ENCODE peak calls at places on chromosomes 6 and 20, in six cellular contexts. X is ureter; F is stimulated activated CD4-positive, alpha-beta T cell treated with anti-CD3 and anti-CD28 coated beads, TNF-alpha, amount 100 ng/mL, for 1 hour; O is activated T-helper 1 cell treated with anti-CD3 and anti-CD28 coated beads, Interleukin-12 subunit alpha, Interleukin-12 subunit beta, Interleukin-2, Interleukin-4 antibody, amounts not matched to agents 30 ng/mL and 10 ng/mL and 1 ng/mL, durations not matched to agents 14 hours and 24 hours and 36 hours; G is NCI-H1092 treated with DMSO at 0.1 percent for 48 hours; Q is substantia nigra. P is an unnamed sample.

GRCh38 chr6:157135691-157136090 is 187.6 kb downstream of the TMEM242 start:
- DNase-seq in X (no peak), Q (no peak), O (no peak), F (no peak), G (no peak), P (no peak)

GRCh38 chr20:52789716-52790115 is 182.4 kb upstream of the TSHZ2 start:
- DNase-seq in Q (no peak), X (no peak), G (peak), O (no peak), F (no peak), P (no peak)

GRCh38 chr6:136963259-136963658 is 41.2 kb downstream of the SLC35D3 start:
- DNase-seq in G (peak), X (no peak), O (no peak), Q (no peak), F (no peak), P (no peak)

GRCh38 chr6:106525111-106525884 is 104.0 kb downstream of the RTN4IP1 start:
- DNase-seq in G (no peak), X (no peak), Q (no peak), O (no peak), F (no peak), P (no peak)

GRCh38 chr6:51049983-51050877 is 231.6 kb downstream of the TFAP2B start:
- DNase-seq in Q (no peak), O (no peak), X (no peak), G (no peak), F (no peak), P (peak)

GRCh38 chr6:128117916-128118315 is 217.1 kb upstream of the THEMIS start:
- DNase-seq in X (no peak), F (no peak), G (no peak), O (no peak), Q (no peak), P (no peak)

GRCh38 chr6:125584468-125584939 is 164.9 kb upstream of the HEY2 start:
- DNase-seq in O (no peak), Q (peak), X (no peak), G (no peak), F (no peak), P (peak)

GRCh38 chr20:35648836-35649235 is 15.9 kb downstream of the CPNE1 start:
- DNase-seq in O (no peak), G (no peak), Q (no peak), X (no peak), F (no peak), P (no peak)

GRCh38 chr20:49207071-49207470 is 12.1 kb upstream of the DDX27 start:
- DNase-seq in Q (no peak), G (no peak), X (no peak), F (no peak), O (no peak), P (no peak)

GRCh38 chr20:25987073-25987927 is 290.6 kb upstream of the ZNF337 start:
- DNase-seq in F (peak), G (peak), O (peak), X (no peak), Q (peak), P (peak)

GRCh38 chr6:42451146-42451594 is 556 bp downstream of the TRERF1 start:
- DNase-seq in G (no peak), F (no peak), Q (no peak), O (no peak), X (no peak), P (peak)

GRCh38 chr20:8260837-8261241 is 128.8 kb downstream of the PLCB1 start:
- DNase-seq in X (no peak), Q (no peak), F (no peak), O (no peak), G (no peak), P (no peak)

GRCh38 chr6:162251257-162251656 is 476.3 kb downstream of the PRKN start:
- DNase-seq in X (no peak), Q (no peak), G (no peak), O (no peak), F (no peak), P (no peak)

GRCh38 chr20:1287306-1287705 is 21.2 kb downstream of the SNPH start:
- DNase-seq in F (no peak), X (no peak), Q (no peak), O (no peak), G (no peak), P (no peak)

GRCh38 chr20:10987651-10988383 is 314.0 kb upstream of the JAG1 start:
- DNase-seq in O (no peak), G (no peak), X (no peak), F (no peak), Q (no peak), P (no peak)

GRCh38 chr20:44173116-44173515 is 13.9 kb downstream of the JPH2 start:
- DNase-seq in X (no peak), F (no peak), Q (no peak), G (no peak), O (no peak), P (no peak)

GRCh38 chr6:43827898-43828297 is 57.9 kb downstream of the VEGFA start:
- DNase-seq in X (no peak), F (no peak), O (no peak), G (peak), Q (no peak), P (no peak)

GRCh38 chr6:353642-354614 is 37.6 kb upstream of the IRF4 start:
- DNase-seq in F (no peak), O (no peak), Q (no peak), X (no peak), G (no peak), P (no peak)

GRCh38 chr20:58818585-58819285 is 32.0 kb downstream of the GNAS-AS1 start:
- DNase-seq in X (no peak), F (no peak), G (no peak), Q (no peak), O (peak), P (peak)

GRCh38 chr20:62196286-62196685 is 13.5 kb downstream of the MTG2 start:
- DNase-seq in G (no peak), Q (no peak), F (no peak), X (no peak), O (no peak), P (no peak)

GRCh38 chr20:41848180-41848579 is 230.0 kb upstream of the CHD6 start:
- DNase-seq in O (no peak), X (no peak), Q (no peak), F (no peak), G (no peak), P (no peak)

GRCh38 chr6:20313960-20314530 is 87.6 kb upstream of the E2F3 start:
- DNase-seq in O (no peak), G (no peak), Q (no peak), X (no peak), F (no peak), P (peak)

GRCh38 chr6:163956571-163957407 is 542.3 kb downstream of the QKI start:
- DNase-seq in O (peak), Q (peak), G (peak), X (peak), F (peak), P (no peak)

GRCh38 chr6:142378138-142378875 is 76.5 kb downstream of the ADGRG6 start:
- DNase-seq in Q (no peak), G (no peak), X (no peak), O (no peak), F (no peak), P (peak)

GRCh38 chr6:11263185-11263817 is 30.8 kb upstream of the NEDD9 start:
- DNase-seq in G (no peak), F (no peak), O (no peak), X (peak), Q (no peak), P (no peak)

GRCh38 chr6:71349395-71349794 is 60.8 kb downstream of the OGFRL1 start:
- DNase-seq in G (peak), F (no peak), Q (no peak), X (no peak), O (no peak), P (peak)

GRCh38 chr6:43944908-43945777 is 175.1 kb downstream of the VEGFA start:
- DNase-seq in O (no peak), Q (no peak), X (peak), G (no peak), F (no peak), P (no peak)

GRCh38 chr20:46681032-46681854 is 8.0 kb downstream of the TP53RK start:
- DNase-seq in X (peak), G (peak), F (peak), Q (peak), O (peak), P (peak)

GRCh38 chr6:132344811-132345210 is 56.5 kb downstream of the MOXD1 start:
- DNase-seq in O (no peak), F (no peak), Q (no peak), X (no peak), G (no peak), P (no peak)

GRCh38 chr6:31383149-31383548 is 20.2 kb upstream of the MICA start:
- DNase-seq in Q (no peak), X (no peak), O (no peak), F (no peak), G (no peak), P (no peak)

GRCh38 chr6:111971181-111971829 is 82.6 kb upstream of the CCN6 start:
- DNase-seq in Q (no peak), O (no peak), X (no peak), G (no peak), F (no peak), P (no peak)

GRCh38 chr6:43939281-43940070 is 169.5 kb downstream of the VEGFA start:
- DNase-seq in F (no peak), X (peak), G (no peak), O (no peak), Q (no peak), P (no peak)

GRCh38 chr6:156876302-156876701 is 99.1 kb downstream of the ARID1B start:
- DNase-seq in Q (peak), X (no peak), O (no peak), G (no peak), F (no peak), P (no peak)

GRCh38 chr6:84074988-84075781 is 41.6 kb downstream of the MRAP2 start:
- DNase-seq in G (no peak), O (no peak), X (no peak), F (no peak), Q (no peak), P (no peak)

GRCh38 chr6:74755196-74755595 is 450.7 kb downstream of the COL12A1 start:
- DNase-seq in X (no peak), Q (no peak), F (no peak), O (no peak), G (no peak), P (no peak)

GRCh38 chr6:90268178-90268577 is 28.5 kb downstream of the BACH2 start:
- DNase-seq in X (no peak), G (no peak), O (no peak), Q (no peak), F (no peak), P (no peak)

GRCh38 chr6:143333081-143333480 is 117.4 kb downstream of the ADAT2 start:
- DNase-seq in X (no peak), G (no peak), F (no peak), O (no peak), Q (no peak), P (no peak)

GRCh38 chr6:41901882-41902519 is 6.8 kb upstream of the USP49 start:
- DNase-seq in F (peak), Q (no peak), G (no peak), X (no peak), O (peak), P (no peak)

P was measured in DMS79 treated with DMSO at 0.1 percent for 48 hours.